ENCODE peak calls at places on chromosomes 11 and 22, in eight cellular contexts. One of them, this sample, is unnamed.

GRCh38 chr11:117862019-117862725 is 14.3 kb downstream of the FXYD6 start:
- DNase-seq in kidney: peak
- DNase-seq in PC-9: no peak
- DNase-seq in GM10248: no peak
- DNase-seq in cardiac fibroblast: no peak
- DNase-seq in left ventricle myocardium inferior: no peak
- DNase-seq in B cell: no peak
- DNase-seq in CD8-positive, alpha-beta T cell: no peak
- DNase-seq in this sample: peak

GRCh38 chr11:114293201-114293711 is 2.9 kb upstream of the NNMT start:
- DNase-seq in kidney: no peak
- DNase-seq in PC-9: no peak
- DNase-seq in CD8-positive, alpha-beta T cell: no peak
- DNase-seq in B cell: no peak
- DNase-seq in left ventricle myocardium inferior: no peak
- DNase-seq in GM10248: no peak
- DNase-seq in cardiac fibroblast: peak
- DNase-seq in this sample: no peak

GRCh38 chr11:47714554-47715081 is 551 bp downstream of the AGBL2 start:
- DNase-seq in B cell: no peak
- DNase-seq in PC-9: peak
- DNase-seq in GM10248: peak
- DNase-seq in left ventricle myocardium inferior: no peak
- DNase-seq in CD8-positive, alpha-beta T cell: peak
- DNase-seq in cardiac fibroblast: peak
- DNase-seq in kidney: no peak
- DNase-seq in this sample: no peak

GRCh38 chr22:22877523-22878210 is 9.9 kb upstream of the IGLL5 start:
- DNase-seq in kidney: peak
- DNase-seq in B cell: peak
- DNase-seq in PC-9: peak
- DNase-seq in cardiac fibroblast: peak
- DNase-seq in left ventricle myocardium inferior: peak
- DNase-seq in GM10248: no peak
- DNase-seq in CD8-positive, alpha-beta T cell: peak
- DNase-seq in this sample: peak

GRCh38 chr11:8593935-8594909 is at the start of gene STK33:
- DNase-seq in kidney: peak
- DNase-seq in B cell: peak
- DNase-seq in PC-9: peak
- DNase-seq in cardiac fibroblast: peak
- DNase-seq in left ventricle myocardium inferior: peak
- DNase-seq in GM10248: peak
- DNase-seq in CD8-positive, alpha-beta T cell: no peak
- DNase-seq in this sample: peak

GRCh38 chr11:98455500-98456186 is 565.1 kb upstream of the CNTN5 start:
- DNase-seq in PC-9: no peak
- DNase-seq in B cell: no peak
- DNase-seq in kidney: no peak
- DNase-seq in CD8-positive, alpha-beta T cell: no peak
- DNase-seq in left ventricle myocardium inferior: no peak
- DNase-seq in GM10248: no peak
- DNase-seq in cardiac fibroblast: no peak
- DNase-seq in this sample: no peak

GRCh38 chr11:122103366-122103765 is 12.6 kb downstream of the BLID start:
- DNase-seq in kidney: no peak
- DNase-seq in GM10248: no peak
- DNase-seq in PC-9: no peak
- DNase-seq in left ventricle myocardium inferior: no peak
- DNase-seq in B cell: no peak
- DNase-seq in CD8-positive, alpha-beta T cell: no peak
- DNase-seq in cardiac fibroblast: no peak
- DNase-seq in this sample: no peak

GRCh38 chr11:47992959-47993820 is 12.8 kb downstream of the PTPRJ start:
- DNase-seq in B cell: no peak
- DNase-seq in left ventricle myocardium inferior: no peak
- DNase-seq in PC-9: peak
- DNase-seq in kidney: peak
- DNase-seq in cardiac fibroblast: peak
- DNase-seq in CD8-positive, alpha-beta T cell: no peak
- DNase-seq in GM10248: no peak
- DNase-seq in this sample: no peak

GRCh38 chr11:44456544-44457270 is 108.8 kb upstream of the CD82 start:
- DNase-seq in cardiac fibroblast: no peak
- DNase-seq in PC-9: peak
- DNase-seq in GM10248: no peak
- DNase-seq in B cell: no peak
- DNase-seq in kidney: no peak
- DNase-seq in left ventricle myocardium inferior: peak
- DNase-seq in CD8-positive, alpha-beta T cell: no peak
- DNase-seq in this sample: no peak

GRCh38 chr22:32920032-32920628 is 118.6 kb downstream of the TIMP3 start:
- DNase-seq in B cell: no peak
- DNase-seq in GM10248: no peak
- DNase-seq in PC-9: no peak
- DNase-seq in kidney: no peak
- DNase-seq in cardiac fibroblast: peak
- DNase-seq in left ventricle myocardium inferior: peak
- DNase-seq in CD8-positive, alpha-beta T cell: no peak
- DNase-seq in this sample: peak

GRCh38 chr11:93567406-93567819 is 24.2 kb upstream of the SMCO4 start:
- DNase-seq in left ventricle myocardium inferior: peak
- DNase-seq in PC-9: no peak
- DNase-seq in cardiac fibroblast: peak
- DNase-seq in kidney: peak
- DNase-seq in GM10248: no peak
- DNase-seq in CD8-positive, alpha-beta T cell: no peak
- DNase-seq in B cell: no peak
- DNase-seq in this sample: peak

GRCh38 chr22:25747245-25747944 is 5.4 kb downstream of the MYO18B start:
- DNase-seq in left ventricle myocardium inferior: no peak
- DNase-seq in CD8-positive, alpha-beta T cell: no peak
- DNase-seq in GM10248: no peak
- DNase-seq in PC-9: peak
- DNase-seq in B cell: no peak
- DNase-seq in kidney: peak
- DNase-seq in cardiac fibroblast: peak
- DNase-seq in this sample: peak

DNA sequence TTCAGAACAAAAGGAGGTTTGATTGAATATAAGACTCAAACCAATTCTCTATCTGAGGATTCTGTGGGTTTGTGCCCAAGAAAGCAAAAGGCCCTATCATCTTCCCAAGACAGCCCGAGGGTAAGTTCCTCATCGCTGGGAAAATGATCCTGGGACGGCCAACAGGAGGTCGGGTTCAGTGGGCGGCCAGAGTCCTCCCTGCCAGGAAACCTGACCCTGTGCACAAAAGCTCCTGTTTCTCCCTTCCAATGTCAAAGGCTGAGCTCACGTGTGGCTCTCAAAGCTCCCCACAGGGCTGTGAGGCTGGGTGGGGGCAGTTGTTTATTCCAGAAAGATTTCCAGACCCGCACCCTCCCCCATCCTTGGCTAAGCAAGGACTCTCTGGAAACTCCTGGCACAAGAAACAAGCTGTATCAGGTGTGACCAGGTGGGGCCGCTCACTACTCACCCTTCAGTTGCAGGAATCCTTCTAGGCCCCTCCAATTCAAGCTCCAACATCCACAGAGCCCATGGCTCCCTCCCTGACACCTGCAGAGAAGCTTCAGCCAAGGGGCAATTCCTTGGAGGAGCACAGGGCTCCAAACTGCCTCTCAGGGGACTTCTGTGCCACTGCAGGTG is 131.9 kb downstream of the SHANK2 start:
- DNase-seq in kidney: peak
- DNase-seq in GM10248: no peak
- DNase-seq in left ventricle myocardium inferior: no peak
- DNase-seq in CD8-positive, alpha-beta T cell: no peak
- DNase-seq in B cell: peak
- DNase-seq in cardiac fibroblast: peak
- DNase-seq in PC-9: peak
- DNase-seq in this sample: no peak
- TF ChIP-seq CTCF in kidney: peak
- TF ChIP-seq CTCF in GM10248: no peak
- TF ChIP-seq CTCF in left ventricle myocardium inferior: no peak
- TF ChIP-seq CTCF in CD8-positive, alpha-beta T cell: no peak
- TF ChIP-seq CTCF in B cell: no peak
- TF ChIP-seq CTCF in cardiac fibroblast: no peak
- TF ChIP-seq CTCF in PC-9: peak
- TF ChIP-seq CTCF in this sample: no peak

GRCh38 chr11:15849265-15849664 is 507.1 kb downstream of the SOX6 start:
- DNase-seq in B cell: no peak
- DNase-seq in PC-9: no peak
- DNase-seq in left ventricle myocardium inferior: no peak
- DNase-seq in GM10248: no peak
- DNase-seq in kidney: no peak
- DNase-seq in cardiac fibroblast: no peak
- DNase-seq in CD8-positive, alpha-beta T cell: no peak
- DNase-seq in this sample: no peak

GRCh38 chr11:15854245-15854644 is 502.1 kb downstream of the SOX6 start:
- DNase-seq in kidney: no peak
- DNase-seq in left ventricle myocardium inferior: no peak
- DNase-seq in cardiac fibroblast: no peak
- DNase-seq in GM10248: no peak
- DNase-seq in PC-9: no peak
- DNase-seq in CD8-positive, alpha-beta T cell: no peak
- DNase-seq in B cell: no peak
- DNase-seq in this sample: no peak

GRCh38 chr11:15848769-15849168 is 507.6 kb downstream of the SOX6 start:
- DNase-seq in CD8-positive, alpha-beta T cell: no peak
- DNase-seq in B cell: no peak
- DNase-seq in cardiac fibroblast: no peak
- DNase-seq in kidney: no peak
- DNase-seq in left ventricle myocardium inferior: no peak
- DNase-seq in PC-9: no peak
- DNase-seq in GM10248: no peak
- DNase-seq in this sample: no peak

GRCh38 chr11:15850992-15851615 is 505.2 kb downstream of the SOX6 start:
- DNase-seq in CD8-positive, alpha-beta T cell: no peak
- DNase-seq in B cell: no peak
- DNase-seq in PC-9: no peak
- DNase-seq in kidney: no peak
- DNase-seq in GM10248: no peak
- DNase-seq in cardiac fibroblast: peak
- DNase-seq in left ventricle myocardium inferior: no peak
- DNase-seq in this sample: no peak

GRCh38 chr11:15852179-15852578 is 504.2 kb downstream of the SOX6 start:
- DNase-seq in left ventricle myocardium inferior: no peak
- DNase-seq in CD8-positive, alpha-beta T cell: no peak
- DNase-seq in PC-9: no peak
- DNase-seq in GM10248: no peak
- DNase-seq in kidney: no peak
- DNase-seq in B cell: no peak
- DNase-seq in cardiac fibroblast: no peak
- DNase-seq in this sample: no peak
- TF ChIP-seq CTCF in left ventricle myocardium inferior: peak
- TF ChIP-seq CTCF in CD8-positive, alpha-beta T cell: no peak
- TF ChIP-seq CTCF in PC-9: peak
- TF ChIP-seq CTCF in GM10248: peak
- TF ChIP-seq CTCF in kidney: peak
- TF ChIP-seq CTCF in B cell: no peak
- TF ChIP-seq CTCF in cardiac fibroblast: peak
- TF ChIP-seq CTCF in this sample: peak

DNA sequence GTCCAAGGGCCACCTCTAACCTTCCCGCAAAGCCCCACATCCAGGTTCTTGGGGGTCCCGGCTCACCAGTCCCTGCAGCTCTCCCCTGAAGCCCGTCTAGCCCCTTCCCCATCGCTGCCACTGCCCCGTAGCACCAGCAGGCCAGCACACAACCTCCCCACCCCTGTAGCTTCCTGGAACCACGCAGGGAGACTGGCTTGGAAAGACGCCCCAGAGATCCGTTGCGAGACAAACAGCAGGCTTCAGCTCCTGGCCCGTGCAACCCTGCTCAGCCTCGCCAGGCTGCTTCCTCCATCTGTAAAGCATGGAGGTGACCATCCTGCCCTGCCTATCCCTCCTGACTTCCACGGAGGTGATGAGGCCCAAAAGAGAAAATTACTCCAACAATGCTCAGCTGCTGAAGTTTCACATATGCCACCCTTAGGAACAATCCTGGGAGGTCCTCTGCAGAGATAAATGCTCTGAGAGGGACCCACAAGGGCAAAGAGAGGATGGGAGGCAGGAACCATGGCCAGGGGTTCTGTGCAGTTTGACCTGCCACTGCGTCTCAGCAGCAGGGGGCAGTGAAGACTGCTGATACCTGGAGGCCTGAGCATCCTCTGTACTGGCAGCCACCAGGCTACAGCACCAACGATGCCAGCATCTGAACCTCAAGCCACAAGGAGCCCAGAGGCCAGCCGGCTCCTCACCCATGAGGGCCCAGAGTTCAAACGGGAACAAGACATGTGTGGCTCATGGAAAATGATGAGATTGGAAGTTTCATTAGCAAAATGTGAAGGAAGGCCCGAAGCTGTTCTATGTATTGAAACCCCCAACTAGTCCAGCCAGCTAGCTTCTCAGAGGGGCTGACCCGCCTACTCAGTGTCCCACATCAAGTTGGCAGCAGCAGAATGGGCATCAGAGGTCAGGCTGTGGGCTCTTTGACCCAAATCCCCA is 16.1 kb downstream of the DGCR2 start:
- DNase-seq in B cell: peak
- DNase-seq in GM10248: no peak
- DNase-seq in PC-9: no peak
- DNase-seq in left ventricle myocardium inferior: no peak
- DNase-seq in CD8-positive, alpha-beta T cell: peak
- DNase-seq in cardiac fibroblast: no peak
- DNase-seq in kidney: no peak
- DNase-seq in this sample: no peak
- TF ChIP-seq CTCF in B cell: peak
- TF ChIP-seq CTCF in GM10248: peak
- TF ChIP-seq CTCF in PC-9: no peak
- TF ChIP-seq CTCF in left ventricle myocardium inferior: peak
- TF ChIP-seq CTCF in CD8-positive, alpha-beta T cell: peak
- TF ChIP-seq CTCF in cardiac fibroblast: peak
- TF ChIP-seq CTCF in kidney: no peak
- TF ChIP-seq CTCF in this sample: peak

DNA sequence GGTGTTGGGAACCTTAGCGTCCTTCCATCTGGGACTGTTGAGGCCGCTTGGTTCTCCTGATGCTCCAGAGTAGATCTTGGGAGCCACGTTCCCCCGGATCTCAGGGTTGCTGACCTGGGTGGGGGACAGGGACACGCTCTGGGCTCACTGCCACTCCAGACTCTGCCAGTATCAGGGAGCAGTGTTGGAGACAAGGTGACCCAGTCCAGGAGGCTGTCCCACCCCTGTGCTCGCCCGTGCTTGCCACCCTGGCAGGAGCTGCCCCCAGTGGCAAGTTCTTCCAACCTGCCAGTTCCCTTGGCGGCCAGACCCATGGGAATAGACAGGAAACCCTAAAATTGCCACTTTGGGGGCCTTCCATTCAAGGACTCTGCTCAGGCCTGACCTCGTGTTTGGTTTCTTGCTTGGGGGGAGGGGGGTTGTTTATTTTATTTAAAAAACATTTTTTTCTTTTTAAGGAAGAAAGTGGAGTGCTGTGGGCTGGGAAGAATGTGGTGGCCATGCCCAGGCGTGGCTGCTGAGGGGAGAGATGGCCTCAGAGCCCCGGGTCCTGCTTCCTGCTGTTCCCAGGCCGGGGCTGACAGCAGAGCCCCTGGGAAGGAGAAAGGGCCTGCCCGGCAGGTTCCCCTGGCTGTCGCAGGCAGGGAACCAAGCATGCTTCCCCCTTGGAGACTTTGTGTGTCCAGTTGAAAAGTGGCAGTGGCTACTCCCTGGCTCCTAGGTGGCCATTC is 7.2 kb downstream of the GRK2 start:
- DNase-seq in B cell: no peak
- DNase-seq in left ventricle myocardium inferior: no peak
- DNase-seq in cardiac fibroblast: no peak
- DNase-seq in PC-9: no peak
- DNase-seq in CD8-positive, alpha-beta T cell: no peak
- DNase-seq in kidney: peak
- DNase-seq in GM10248: no peak
- DNase-seq in this sample: no peak
- TF ChIP-seq CTCF in B cell: no peak
- TF ChIP-seq CTCF in left ventricle myocardium inferior: peak
- TF ChIP-seq CTCF in cardiac fibroblast: no peak
- TF ChIP-seq CTCF in PC-9: no peak
- TF ChIP-seq CTCF in CD8-positive, alpha-beta T cell: no peak
- TF ChIP-seq CTCF in kidney: no peak
- TF ChIP-seq CTCF in GM10248: peak
- TF ChIP-seq CTCF in this sample: no peak